ENCODE peak calls at places on chromosomes 12 and 14, in four cellular contexts. N, K, P and Q are unnamed samples.

GRCh38 chr12:108498136-108498535 is 16.9 kb upstream of the FICD start:
- ATAC-seq in K (no peak), P (no peak), N (no peak), Q (no peak)

GRCh38 chr12:112761366-112761986 is 30.1 kb upstream of the RPH3A start:
- ATAC-seq in K (no peak), P (no peak), N (no peak), Q (no peak)

GRCh38 chr14:99725774-99726537 is 41.9 kb downstream of the CYP46A1 start:
- ATAC-seq in N (no peak), K (no peak), P (no peak), Q (no peak)

GRCh38 chr14:77961853-77962580 is 162.1 kb downstream of the ADCK1 start:
- ATAC-seq in P (no peak), N (no peak), K (no peak), Q (no peak)

GRCh38 chr12:40969796-40970195 is 218.3 kb upstream of the PDZRN4 start:
- ATAC-seq in P (no peak), K (no peak), N (no peak), Q (no peak)

GRCh38 chr12:28941248-28941647 is 207.8 kb upstream of the FAR2 start:
- ATAC-seq in K (no peak), N (no peak), P (no peak), Q (no peak)

GRCh38 chr12:52912711-52913423 is 8.0 kb upstream of the KRT8 start:
- ATAC-seq in P (peak), N (no peak), K (no peak), Q (no peak)

GRCh38 chr12:29743801-29744200 is 39.9 kb downstream of the TMTC1 start:
- ATAC-seq in K (no peak), P (peak), N (no peak), Q (no peak)

GRCh38 chr12:104866286-104866685 is 91.8 kb downstream of the SLC41A2 start:
- ATAC-seq in P (peak), K (no peak), N (no peak), Q (no peak)

GRCh38 chr12:104709692-104710435 is 248.2 kb downstream of the SLC41A2 start:
- ATAC-seq in P (no peak), N (no peak), K (peak), Q (no peak)

GRCh38 chr14:96461950-96462798 is 40.0 kb upstream of the PAPOLA start:
- ATAC-seq in P (no peak), N (no peak), K (peak), Q (no peak)

GRCh38 chr12:114136656-114137055 is 170.5 kb upstream of the RBM19 start:
- ATAC-seq in K (no peak), P (no peak), N (no peak), Q (no peak)

GRCh38 chr12:94498073-94498472 is 38.4 kb upstream of the CEP83 start:
- ATAC-seq in K (no peak), P (no peak), N (no peak), Q (no peak)

GRCh38 chr12:91072931-91073330 is 15.1 kb upstream of the KERA start:
- ATAC-seq in P (no peak), N (no peak), K (no peak), Q (no peak)

GRCh38 chr12:78121969-78122610 is 291.4 kb downstream of the NAV3 start:
- ATAC-seq in N (no peak), P (no peak), K (no peak), Q (peak)

GRCh38 chr14:69696633-69697557 is 70.0 kb upstream of the SRSF5 start:
- ATAC-seq in K (peak), N (peak), P (no peak), Q (no peak)

GRCh38 chr14:91305650-91306431 is 61.3 kb upstream of the GPR68 start:
- ATAC-seq in K (no peak), P (no peak), N (no peak), Q (no peak)

GRCh38 chr12:76470028-76470939 is 89.3 kb downstream of the OSBPL8 start:
- ATAC-seq in N (peak), K (peak), P (peak), Q (peak)

GRCh38 chr14:71597955-71598659 is 334.1 kb upstream of the RGS6 start:
- ATAC-seq in N (no peak), K (peak), P (no peak), Q (peak)

GRCh38 chr14:65210118-65210826 is 108.0 kb upstream of the MAX start:
- ATAC-seq in K (peak), P (no peak), N (no peak), Q (peak)

GRCh38 chr14:104932676-104933631 is 8.3 kb downstream of the PLD4 start:
- ATAC-seq in P (peak), K (peak), N (peak), Q (peak)

GRCh38 chr12:3071107-3071506 is 6.1 kb upstream of the TSPAN9 start:
- ATAC-seq in K (no peak), P (peak), N (no peak), Q (no peak)

GRCh38 chr12:16076553-16076952 is 165.4 kb downstream of the DERA start:
- ATAC-seq in P (no peak), K (peak), N (no peak), Q (no peak)

GRCh38 chr12:94618995-94619695 is 31.2 kb downstream of the TMCC3 start:
- ATAC-seq in K (no peak), N (no peak), P (no peak), Q (no peak)

GRCh38 chr14:22282429-22282828 is 306.6 kb downstream of the DAD1 start:
- ATAC-seq in P (no peak), K (no peak), N (no peak), Q (peak)

GRCh38 chr12:86154620-86155019 is 101.6 kb downstream of the MGAT4C start:
- ATAC-seq in N (no peak), K (no peak), P (no peak), Q (no peak)